ENCODE peak calls at places on chromosomes 4 and X, in four cellular contexts. T is NCI-H1436, I is posterior cingulate gyrus, A is glutamatergic neuron. C is an unnamed sample.

GRCh38 chrX:138945219-138945618 is 233.7 kb upstream of the FGF13 start:
- DNase-seq in T (no peak), A (no peak), I (no peak), C (no peak)

GRCh38 chrX:38206036-38206435 is 14.6 kb downstream of the SRPX start:
- DNase-seq in T (no peak), A (no peak), I (no peak), C (no peak)

GRCh38 chr4:69518543-69519198 is 23.0 kb upstream of the UGT2B4 start:
- DNase-seq in I (no peak), A (no peak), T (no peak), C (no peak)

GRCh38 chr4:158042591-158043030 is 130.2 kb downstream of the GASK1B start:
- DNase-seq in I (no peak), A (no peak), T (no peak), C (no peak)

GRCh38 chr4:110335399-110335798 is 137.0 kb upstream of the ELOVL6 start:
- DNase-seq in A (no peak), T (no peak), I (no peak), C (no peak)

GRCh38 chr4:109629775-109630174 is 69.7 kb downstream of the MCUB start:
- DNase-seq in I (no peak), A (no peak), T (no peak), C (no peak)

GRCh38 chr4:168710353-168710946 is 213.6 kb downstream of the PALLD start:
- DNase-seq in T (peak), A (no peak), I (peak), C (peak)

GRCh38 chr4:184280591-184281071 is 63.0 kb upstream of the ENPP6 start:
- DNase-seq in I (no peak), T (no peak), A (no peak), C (no peak)

GRCh38 chr4:156790866-156791265 is 180.7 kb downstream of the PDGFC start:
- DNase-seq in T (no peak), A (no peak), I (no peak), C (peak)

GRCh38 chr4:1506956-1507721 is 100.9 kb upstream of the NKX1-1 start:
- DNase-seq in I (no peak), T (no peak), A (no peak), C (no peak)

GRCh38 chr4:1636490-1637211 is 47.5 kb downstream of the FAM53A start:
- DNase-seq in A (no peak), I (no peak), T (no peak), C (no peak)

GRCh38 chr4:74926007-74926406 is 6.9 kb upstream of the PARM1 start:
- DNase-seq in A (no peak), T (no peak), I (no peak), C (no peak)

GRCh38 chrX:114058988-114059418 is 524.9 kb upstream of the HTR2C start:
- DNase-seq in I (no peak), A (no peak), T (no peak), C (no peak)

GRCh38 chr4:38004062-38004461 is 43.9 kb downstream of the PTTG2 start:
- DNase-seq in A (no peak), T (no peak), I (no peak), C (no peak)

GRCh38 chr4:185115827-185116232 is 27.2 kb upstream of the SLC25A4 start:
- DNase-seq in A (peak), T (no peak), I (no peak), C (no peak)

GRCh38 chr4:76498550-76498949 is 63.5 kb downstream of the SHROOM3 start:
- DNase-seq in I (no peak), T (no peak), A (no peak), C (no peak)

GRCh38 chr4:167779280-167779679 is 313.1 kb upstream of the ANXA10 start:
- DNase-seq in I (no peak), T (no peak), A (no peak), C (no peak)

GRCh38 chr4:5162909-5163508 is 111.7 kb downstream of the STK32B start:
- DNase-seq in I (no peak), T (no peak), A (no peak), C (no peak)

GRCh38 chr4:8410641-8411271 is 29.8 kb downstream of the ACOX3 start:
- DNase-seq in A (peak), I (no peak), T (no peak), C (peak)

GRCh38 chr4:151022586-151022985 is 7.5 kb upstream of the LRBA start:
- DNase-seq in I (no peak), T (no peak), A (no peak), C (no peak)

GRCh38 chr4:33954759-33955158 is 2289.6 kb downstream of the ARAP2 start:
- DNase-seq in A (no peak), I (no peak), T (no peak), C (no peak)

GRCh38 chr4:67035501-67035900 is 509.8 kb downstream of the CENPC start:
- DNase-seq in T (no peak), A (no peak), I (no peak), C (no peak)

GRCh38 chrX:154411981-154412340 is 622 bp downstream of the TAFAZZIN start:
- DNase-seq in I (no peak), A (peak), T (peak), C (peak)

GRCh38 chr4:306551-306961 is 1.3 kb upstream of the ZNF732 start:
- DNase-seq in T (no peak), I (no peak), A (no peak), C (no peak)

GRCh38 chr4:2534904-2535385 is 1.5 kb upstream of the FAM193A start:
- DNase-seq in T (no peak), A (no peak), I (no peak), C (no peak)

GRCh38 chrX:15515931-15516330 is 15.3 kb downstream of the BMX start:
- DNase-seq in T (no peak), I (no peak), A (no peak), C (no peak)

GRCh38 chrX:78029663-78030062 is 60.2 kb upstream of the PGAM4 start:
- DNase-seq in T (peak), I (peak), A (peak), C (peak)

GRCh38 chrX:40473460-40474204 is 107.1 kb upstream of the ATP6AP2 start:
- DNase-seq in T (no peak), I (no peak), A (no peak), C (no peak)

GRCh38 chrX:148354906-148355305 is 145.5 kb upstream of the AFF2 start:
- DNase-seq in T (no peak), A (no peak), I (no peak), C (no peak)

GRCh38 chr4:139849219-139849618 is 183.6 kb downstream of the MGST2 start:
- DNase-seq in T (peak), A (no peak), I (no peak), C (no peak)

GRCh38 chr4:41509411-41510008 is 28.4 kb upstream of the LIMCH1 start:
- DNase-seq in T (no peak), A (no peak), I (no peak), C (no peak)

GRCh38 chr4:37793562-37793961 is 32.9 kb upstream of the PGM2 start:
- DNase-seq in I (no peak), A (no peak), T (no peak), C (no peak)

GRCh38 chrX:71533850-71534515 is 1.1 kb downstream of the OGT start:
- DNase-seq in A (peak), I (peak), T (peak), C (peak)

GRCh38 chr4:72314869-72315268 is 254.2 kb downstream of the ADAMTS3 start:
- DNase-seq in I (no peak), T (no peak), A (no peak), C (no peak)

GRCh38 chrX:31036895-31037294 is 34.9 kb downstream of the FTHL17 start:
- DNase-seq in A (peak), I (peak), T (peak), C (no peak)

GRCh38 chr4:1767770-1768366 is 25.2 kb upstream of the FGFR3 start:
- DNase-seq in T (no peak), A (peak), I (no peak), C (no peak)